ENCODE peak calls at places on chromosomes 4 and X, in seven cellular contexts. A, N, C, K, I, Y and X are unnamed samples.

GRCh38 chrX:102714994-102715393 is 2.7 kb downstream of the GPRASP2 start:
- DNase-seq in A (no peak), N (no peak), C (no peak), K (no peak), I (no peak), Y (no peak), X (no peak)

GRCh38 chrX:151871244-151871643 is 41.4 kb upstream of the MAGEA4 start:
- DNase-seq in A (peak), N (no peak), C (no peak), K (no peak), I (no peak), Y (peak), X (peak)

GRCh38 chrX:19744231-19744630 is 143.2 kb downstream of the SH3KBP1 start:
- DNase-seq in A (no peak), N (no peak), C (no peak), K (no peak), I (no peak), Y (no peak), X (no peak)

GRCh38 chrX:48787809-48788471 is 1.6 kb downstream of the GATA1 start:
- DNase-seq in A (no peak), N (no peak), C (no peak), K (no peak), I (no peak), Y (no peak), X (no peak)

GRCh38 chr4:27947320-27947719 is 1086.7 kb downstream of the STIM2 start:
- DNase-seq in A (no peak), N (no peak), C (no peak), K (no peak), I (no peak), Y (no peak), X (no peak)

GRCh38 chr4:139814285-139815015 is 148.8 kb downstream of the MGST2 start:
- DNase-seq in A (peak), N (no peak), C (no peak), K (peak), I (no peak), Y (no peak), X (no peak)

GRCh38 chrX:132749406-132749805 is 209.0 kb downstream of the HS6ST2 start:
- DNase-seq in A (no peak), N (no peak), C (no peak), K (no peak), I (no peak), Y (no peak), X (no peak)

GRCh38 chr4:186166852-186167512 is 24.4 kb upstream of the CYP4V2 start:
- DNase-seq in A (no peak), N (no peak), C (no peak), K (no peak), I (no peak), Y (no peak), X (no peak)

GRCh38 chr4:131638776-131639175 is 1510.3 kb upstream of the PCDH10 start:
- DNase-seq in A (peak), N (no peak), C (no peak), K (no peak), I (no peak), Y (no peak), X (no peak)

GRCh38 chrX:44020693-44021092 is 47.5 kb upstream of the NDP start:
- DNase-seq in A (no peak), N (no peak), C (no peak), K (no peak), I (no peak), Y (no peak), X (no peak)

DNA sequence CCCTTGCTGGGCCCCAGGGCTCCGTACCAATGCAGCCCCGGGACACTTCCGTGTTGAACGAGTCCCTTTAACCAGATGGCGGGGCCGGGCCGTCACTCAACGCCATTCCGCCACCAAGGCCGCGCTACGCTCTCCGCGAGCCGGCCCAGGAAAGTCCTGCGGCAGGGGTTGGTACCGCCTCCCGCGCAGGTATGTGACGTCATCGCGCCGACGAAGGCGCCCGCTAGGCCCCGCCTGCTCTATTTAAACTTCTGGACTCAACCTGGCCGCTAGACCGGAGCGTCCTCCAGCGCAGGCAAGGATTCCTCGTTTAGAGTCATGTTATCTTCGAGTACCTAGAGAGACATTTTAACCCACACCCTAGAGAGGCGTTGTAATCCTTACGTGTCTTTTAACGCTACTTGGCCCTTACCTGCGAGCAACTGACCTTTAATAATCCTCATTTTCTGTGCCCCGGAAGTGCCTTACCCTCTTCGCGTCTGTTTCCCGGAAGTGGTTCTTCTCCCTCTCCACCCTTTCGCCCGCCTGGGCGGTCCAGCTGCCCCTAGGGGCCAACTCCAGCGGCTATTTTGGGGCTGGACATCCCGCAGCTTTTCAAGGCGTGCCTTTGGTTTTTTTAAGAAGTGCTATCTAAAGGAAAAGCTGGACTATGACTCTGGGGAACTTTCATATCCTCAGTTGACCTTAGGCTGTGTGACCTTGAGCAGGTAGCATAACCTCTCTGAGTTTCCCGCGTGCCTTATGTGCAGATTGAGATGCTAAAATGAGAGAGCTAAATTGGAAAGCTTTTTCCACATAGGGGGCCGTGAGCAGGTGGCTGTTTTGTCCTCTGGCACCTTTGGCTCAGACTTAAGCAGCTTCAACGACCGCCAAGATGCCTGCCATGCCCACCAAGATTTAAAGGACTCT is at the start of gene PNPLA4:
- DNase-seq in A (peak), N (peak), C (peak), K (peak), I (peak), Y (peak), X (peak)
- TF ChIP-seq POLR2A in A (peak), N (peak), C (no peak), K (peak), I (no peak), Y (peak), X (peak)

GRCh38 chr4:21986312-21986711 is 37.7 kb upstream of the KCNIP4 start:
- DNase-seq in A (no peak), N (no peak), C (no peak), K (no peak), I (no peak), Y (no peak), X (no peak)

GRCh38 chr4:21992330-21992729 is 43.8 kb upstream of the KCNIP4 start:
- DNase-seq in A (no peak), N (no peak), C (no peak), K (no peak), I (no peak), Y (no peak), X (no peak)

GRCh38 chr4:21991537-21991936 is 43.0 kb upstream of the KCNIP4 start:
- DNase-seq in A (no peak), N (no peak), C (no peak), K (no peak), I (no peak), Y (no peak), X (no peak)

DNA sequence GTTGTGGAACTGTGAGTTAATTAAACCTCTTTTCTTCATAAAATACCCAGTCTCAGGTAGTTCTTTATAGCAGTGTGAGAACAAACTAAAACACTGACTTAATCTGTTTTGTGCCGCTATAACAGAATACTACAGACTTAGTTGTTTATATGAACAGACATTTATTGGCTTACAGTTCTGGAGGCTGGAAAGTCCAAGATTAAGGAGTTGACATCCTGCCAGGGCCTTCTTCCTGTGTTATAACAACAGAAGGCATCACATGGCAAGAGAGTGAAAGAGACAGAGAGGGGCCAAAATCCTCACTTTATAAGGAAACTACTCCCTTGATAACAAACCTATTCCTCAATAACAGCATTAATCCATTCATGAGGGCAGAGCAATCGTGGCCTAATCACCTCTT is 42.5 kb upstream of the KCNIP4 start:
- DNase-seq in A (peak), N (no peak), C (no peak), K (peak), I (no peak), Y (no peak), X (no peak)
- TF ChIP-seq POLR2A in A (no peak), N (no peak), C (no peak), K (no peak), I (no peak), Y (no peak), X (no peak)

GRCh38 chr4:23477905-23478304 is 411.9 kb downstream of the PPARGC1A start:
- DNase-seq in A (no peak), N (no peak), C (no peak), K (no peak), I (no peak), Y (no peak), X (no peak)
- TF ChIP-seq POLR2A in A (no peak), N (no peak), C (no peak), K (no peak), I (no peak), Y (no peak), X (no peak)

GRCh38 chrX:30653415-30654131 is at the start of gene GK:
- DNase-seq in A (peak), N (peak), C (no peak), K (peak), I (peak), Y (no peak), X (no peak)
- TF ChIP-seq POLR2A in A (peak), N (no peak), C (no peak), K (no peak), I (no peak), Y (no peak), X (no peak)

GRCh38 chrX:12972867-12973560 is 1.9 kb upstream of the TMSB4X start:
- DNase-seq in A (no peak), N (no peak), C (no peak), K (no peak), I (no peak), Y (no peak), X (no peak)

GRCh38 chrX:12972239-12972638 is 2.7 kb upstream of the TMSB4X start:
- DNase-seq in A (no peak), N (no peak), C (no peak), K (no peak), I (no peak), Y (no peak), X (no peak)

GRCh38 chrX:12970691-12971202 is 4.2 kb upstream of the TMSB4X start:
- DNase-seq in A (peak), N (peak), C (no peak), K (peak), I (peak), Y (no peak), X (no peak)

GRCh38 chrX:12973561-12974216 is 1.2 kb upstream of the TMSB4X start:
- DNase-seq in A (no peak), N (peak), C (peak), K (peak), I (peak), Y (no peak), X (no peak)

DNA sequence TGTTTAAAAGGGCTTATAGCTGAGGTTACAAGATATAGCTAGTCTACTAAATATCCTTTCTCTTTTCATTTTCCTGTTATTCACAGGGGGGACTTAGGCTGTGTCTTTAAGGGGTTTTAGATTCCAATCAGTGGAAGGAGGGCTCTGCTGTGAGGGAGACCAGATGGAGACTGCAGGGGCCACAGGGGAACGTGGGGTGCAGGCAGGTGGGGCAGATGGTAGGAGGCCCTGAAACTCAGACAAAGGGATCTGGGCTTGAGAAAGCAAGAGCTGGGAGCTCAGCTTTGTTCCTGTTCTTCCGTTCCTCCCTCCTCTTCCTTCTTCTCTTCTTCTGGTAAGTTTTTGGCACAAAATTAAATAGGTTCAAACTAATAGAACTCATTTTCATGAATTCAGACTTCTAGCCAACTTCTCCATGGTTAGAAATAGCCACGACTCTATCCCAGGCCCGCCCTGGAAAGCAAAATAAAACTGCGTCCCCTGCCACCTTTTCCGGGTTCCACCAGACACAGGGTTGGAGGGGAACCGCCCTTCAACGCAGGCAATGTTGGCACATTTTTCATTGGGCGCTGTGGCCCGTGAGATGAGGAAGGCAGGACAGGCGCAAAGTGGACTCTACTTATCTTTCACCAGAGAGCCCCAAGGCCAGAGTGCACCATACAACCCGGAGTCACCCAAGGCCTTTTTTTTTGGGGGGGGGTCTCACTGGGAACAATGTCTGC is 3.5 kb upstream of the TMSB4X start:
- DNase-seq in A (no peak), N (peak), C (peak), K (no peak), I (peak), Y (no peak), X (no peak)
- TF ChIP-seq POLR2A in A (no peak), N (no peak), C (no peak), K (peak), I (no peak), Y (no peak), X (no peak)

GRCh38 chr4:6769984-6770420 is 12.5 kb upstream of the KIAA0232 start:
- DNase-seq in A (no peak), N (no peak), C (no peak), K (no peak), I (no peak), Y (no peak), X (no peak)
- TF ChIP-seq POLR2A in A (no peak), N (no peak), C (no peak), K (no peak), I (no peak), Y (no peak), X (no peak)